ENCODE peak calls at places on chromosomes 2 and 18, in ten cellular contexts. V, N, H, U, S, B, O, C, Q and M are unnamed samples.

GRCh38 chr2:236769981-236770671 is 200.5 kb downstream of the ACKR3 start:
- DNase-seq in V (no peak), N (no peak), H (no peak), U (peak; percentile 87), S (no peak), B (peak; percentile 29), O (no peak), C (no peak), Q (no peak), M (no peak)

GRCh38 chr2:100413586-100413985 is 3.9 kb downstream of the CHST10 start:
- DNase-seq in V (no peak), N (no peak), H (no peak), U (no peak), S (no peak), B (no peak), O (no peak), C (no peak), Q (no peak), M (no peak)

GRCh38 chr2:85435986-85436835 is 17.7 kb downstream of the SH2D6 start:
- DNase-seq in V (no peak), N (no peak), H (peak; percentile 6), U (no peak), S (no peak), B (no peak), O (no peak), C (peak; percentile 65), Q (peak; percentile 66), M (no peak)

GRCh38 chr2:123179526-123179925 is 845.6 kb upstream of the CNTNAP5 start:
- DNase-seq in V (no peak), N (no peak), H (no peak), U (no peak), S (no peak), B (no peak), O (no peak), C (no peak), Q (no peak), M (no peak)

GRCh38 chr18:36265035-36265434 is 32.5 kb upstream of the FHOD3 start:
- DNase-seq in V (no peak), N (no peak), H (no peak), U (no peak), S (no peak), B (no peak), O (no peak), C (no peak), Q (no peak), M (no peak)

GRCh38 chr2:106323337-106324013 is 129.4 kb upstream of the UXS1 start:
- DNase-seq in V (no peak), N (no peak), H (no peak), U (no peak), S (no peak), B (no peak), O (no peak), C (no peak), Q (no peak), M (no peak)

GRCh38 chr18:22432672-22433137 is 15.0 kb upstream of the CTAGE1 start:
- DNase-seq in V (peak; percentile 68), N (no peak), H (no peak), U (peak; percentile 97), S (no peak), B (peak; percentile 78), O (no peak), C (peak; percentile 93), Q (peak; percentile 63), M (no peak)

GRCh38 chr2:235663877-235664276 is 170.0 kb downstream of the AGAP1 start:
- DNase-seq in V (no peak), N (no peak), H (no peak), U (no peak), S (no peak), B (no peak), O (no peak), C (no peak), Q (no peak), M (no peak)

GRCh38 chr2:216657086-216657855 is 24.1 kb downstream of the IGFBP2 start:
- DNase-seq in V (no peak), N (no peak), H (no peak), U (no peak), S (no peak), B (no peak), O (no peak), C (no peak), Q (no peak), M (no peak)